ENCODE peak calls at places on chromosomes 1 and 21, in five cellular contexts. D, P, I, W and Q are unnamed samples.

GRCh38 chr1:117682372-117682771 is 76.5 kb downstream of the TENT5C start:
- DNase-seq in P (peak; percentile 45), D (no peak), W (no peak), I (peak; percentile 75), Q (no peak)

GRCh38 chr1:155174334-155175280 is 958 bp downstream of the TRIM46 start:
- DNase-seq in P (no peak), D (peak; percentile 38), I (peak; percentile 69), W (no peak), Q (peak; percentile 84)

GRCh38 chr21:27190601-27191000 is 223.7 kb upstream of the ADAMTS5 start:
- DNase-seq in I (no peak), W (peak; percentile 59), D (no peak), P (no peak), Q (no peak)

GRCh38 chr1:229894535-229894934 is 172.5 kb upstream of the GALNT2 start:
- DNase-seq in P (no peak), W (no peak), D (no peak), I (no peak), Q (no peak)

GRCh38 chr1:4674676-4675075 is 20.3 kb downstream of the AJAP1 start:
- DNase-seq in I (no peak), W (no peak), D (no peak), P (no peak), Q (no peak)

GRCh38 chr1:188778578-188778977 is 1699.1 kb downstream of the BRINP3 start:
- DNase-seq in P (no peak), I (no peak), D (no peak), W (no peak), Q (no peak)

GRCh38 chr21:23936224-23936623 is 1671.1 kb downstream of the MRPL39 start:
- DNase-seq in W (no peak), D (no peak), P (no peak), I (no peak), Q (no peak)

GRCh38 chr1:165376811-165377153 is 20.3 kb upstream of the LMX1A start:
- DNase-seq in D (no peak), I (no peak), W (no peak), P (no peak), Q (peak; percentile 92)

GRCh38 chr1:201781447-201781846 is 47.5 kb upstream of the IPO9 start:
- DNase-seq in W (no peak), I (no peak), D (no peak), P (no peak), Q (no peak)

GRCh38 chr1:2185880-2186855 is 8.4 kb downstream of the FAAP20 start:
- DNase-seq in D (no peak), P (no peak), I (no peak), W (no peak), Q (no peak)

GRCh38 chr1:84253891-84254290 is 47.6 kb upstream of the SAMD13 start:
- DNase-seq in I (peak; percentile 65), D (peak; percentile 63), P (peak; percentile 58), W (peak; percentile 75), Q (no peak)

GRCh38 chr21:45334134-45334533 is 46.4 kb upstream of the POFUT2 start:
- DNase-seq in P (no peak), I (peak; percentile 38), W (no peak), D (no peak), Q (no peak)

GRCh38 chr1:27009601-27010197 is 3.0 kb downstream of the TENT5B start:
- DNase-seq in W (peak; percentile 57), D (peak; percentile 60), I (peak; percentile 80), P (peak; percentile 50), Q (no peak)

GRCh38 chr1:214146523-214146922 is 134.4 kb upstream of the SMYD2 start:
- DNase-seq in W (no peak), I (no peak), D (peak; percentile 49), P (no peak), Q (no peak)

GRCh38 chr1:54777011-54777410 is 12.7 kb upstream of the PARS2 start:
- DNase-seq in P (no peak), D (no peak), W (no peak), I (no peak), Q (no peak)

GRCh38 chr1:3162483-3162882 is 93.5 kb downstream of the PRDM16 start:
- DNase-seq in W (no peak), D (no peak), P (no peak), I (no peak), Q (no peak)

GRCh38 chr21:44375281-44375651 is 21.8 kb downstream of the TRPM2 start:
- DNase-seq in W (peak; percentile 80), I (no peak), P (no peak), D (peak; percentile 55), Q (no peak)

GRCh38 chr21:23119491-23119890 is 2121.3 kb downstream of the NCAM2 start:
- DNase-seq in W (no peak), D (no peak), I (no peak), P (no peak), Q (no peak)

GRCh38 chr1:119621714-119622113 is 26.4 kb downstream of the ZNF697 start:
- DNase-seq in W (no peak), D (peak; percentile 34), I (no peak), P (no peak), Q (no peak)

GRCh38 chr1:202807367-202807925 is 775 bp downstream of the KDM5B start:
- DNase-seq in D (peak; percentile 30), W (peak; percentile 33), P (peak; percentile 16), I (peak; percentile 68), Q (no peak)

GRCh38 chr1:173280899-173281660 is 73.9 kb upstream of the TNFSF4 start:
- DNase-seq in I (no peak), P (no peak), D (no peak), W (no peak), Q (no peak)

GRCh38 chr1:173275496-173275895 is 68.4 kb upstream of the TNFSF4 start:
- DNase-seq in P (no peak), I (no peak), W (no peak), D (no peak), Q (no peak)

GRCh38 chr1:173276922-173277800 is 70.0 kb upstream of the TNFSF4 start:
- DNase-seq in I (no peak), P (no peak), W (no peak), D (no peak), Q (no peak)
- H3K27ac ChIP-seq in I (no peak overlapping the region), P (no peak overlapping the region), W (no peak overlapping the region), D (no peak overlapping the region), Q (no peak overlapping the region)

GRCh38 chr1:206035027-206035426 is 11.3 kb upstream of the CTSE start:
- DNase-seq in P (no peak), D (peak; percentile 64), I (no peak), W (no peak), Q (no peak)
- H3K4me3 ChIP-seq in P (no peak overlapping the region), D (no peak overlapping the region), I (no peak overlapping the region), W (no peak overlapping the region), Q (no peak overlapping the region)

GRCh38 chr1:15762546-15762945 is 4.0 kb downstream of the FBLIM1 start:
- DNase-seq in W (no peak), D (no peak), I (no peak), P (no peak), Q (no peak)

GRCh38 chr1:15764269-15764764 is 5.7 kb downstream of the FBLIM1 start:
- DNase-seq in W (no peak), P (no peak), I (no peak), D (peak; percentile 88), Q (no peak)

GRCh38 chr1:15767941-15768340 is 9.3 kb downstream of the FBLIM1 start:
- DNase-seq in P (no peak), I (no peak), D (no peak), W (no peak), Q (no peak)

GRCh38 chr1:15765495-15766194 is 7.0 kb downstream of the FBLIM1 start:
- DNase-seq in D (no peak), P (no peak), I (no peak), W (no peak), Q (peak; percentile 93)

DNA sequence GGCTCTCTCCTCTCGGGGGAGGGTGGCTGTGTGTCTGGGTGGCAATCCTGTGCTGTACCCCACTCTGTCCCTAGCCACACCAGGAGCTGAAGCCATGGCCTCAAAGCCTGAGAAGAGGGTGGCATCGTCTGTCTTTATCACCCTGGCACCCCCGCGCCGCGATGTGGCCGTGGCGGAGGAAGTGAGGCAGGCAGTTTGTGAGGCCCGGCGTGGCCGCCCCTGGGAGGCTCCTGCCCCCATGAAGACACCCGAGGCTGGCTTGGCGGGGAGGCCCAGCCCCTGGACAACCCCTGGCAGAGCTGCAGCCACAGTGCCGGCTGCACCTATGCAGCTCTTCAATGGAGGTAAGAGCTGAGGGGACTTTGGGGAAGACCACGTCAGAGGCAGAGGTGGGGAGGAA is 6.3 kb downstream of the FBLIM1 start:
- DNase-seq in D (no peak), P (no peak), W (no peak), I (no peak), Q (no peak)
- H3K27ac ChIP-seq in D (peak overlapping the region; percentile 83), P (no peak overlapping the region), W (no peak overlapping the region), I (no peak overlapping the region), Q (peak overlapping the region; percentile 46)

GRCh38 chr1:236063919-236064673 is 794 bp downstream of the NID1 start:
- DNase-seq in I (peak; percentile 95), W (peak; percentile 24), P (peak; percentile 72), D (peak; percentile 50), Q (peak; percentile 91)
- H3K4me3 ChIP-seq in I (peak overlapping the region; percentile 91), W (peak overlapping the region; percentile 75), P (peak overlapping the region; percentile 63), D (peak overlapping the region; percentile 39), Q (peak overlapping the region; percentile 75)

DNA sequence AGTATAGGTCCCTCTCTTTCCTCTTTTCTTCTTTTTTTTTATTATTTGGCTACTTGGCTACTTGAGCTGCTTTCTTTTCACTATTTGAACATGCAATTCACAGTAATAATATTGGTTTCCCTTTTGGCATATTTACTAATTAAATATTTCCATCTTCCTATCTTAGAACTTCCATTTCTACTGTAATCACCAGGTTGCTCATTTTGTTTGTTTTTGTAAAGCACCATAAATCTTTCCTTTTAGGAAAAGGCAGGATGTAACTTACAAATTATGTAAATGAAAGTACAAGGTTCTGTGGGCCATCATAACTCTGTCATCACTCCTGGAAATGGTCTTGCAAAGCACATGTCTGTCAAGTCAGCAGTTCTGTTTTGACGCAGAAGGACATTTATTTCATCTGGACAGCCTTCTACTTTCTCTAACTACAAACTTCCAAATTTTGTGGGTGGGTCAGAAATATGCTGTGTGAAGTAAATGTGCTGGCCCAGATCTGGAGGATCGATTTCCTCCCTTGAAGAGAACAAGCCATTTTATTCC is 71.7 kb upstream of the TNFSF18 start:
- DNase-seq in W (no peak), P (no peak), I (no peak), D (no peak), Q (no peak)
- H3K27ac ChIP-seq in W (peak overlapping the region; percentile 82), P (peak overlapping the region; percentile 61), I (peak overlapping the region; percentile 86), D (peak overlapping the region; percentile 82), Q (peak overlapping the region; percentile 73)